ENCODE peak calls at places on chromosomes 4 and X, in four cellular contexts. R is PC-3, X is A549, S is endothelial cell of umbilical vein. T is an unnamed sample. For H3K4me1, the result is how much of the 10 kb centered on the place peaks cover.

GRCh38 chr4:88027611-88028608 is 20.5 kb downstream of the PKD2 start:
- DNase-seq in R (peak), S (peak), X (peak), T (peak)

GRCh38 chrX:24231169-24231568 is 81.6 kb downstream of the ZFX start:
- DNase-seq in S (peak), R (peak), X (peak), T (peak)

GRCh38 chr4:41590591-41590990 is 52.6 kb downstream of the LIMCH1 start:
- DNase-seq in S (peak), X (no peak), R (peak), T (no peak)

GRCh38 chrX:43165343-43165920 is 387.5 kb upstream of the PPP1R2C start:
- DNase-seq in X (no peak), R (no peak), S (no peak), T (no peak)

GRCh38 chr4:143336828-143337599 is at the start of gene GAB1:
- DNase-seq in X (peak), S (peak), R (peak), T (peak)

GRCh38 chr4:8200302-8200975 is 1.3 kb downstream of the SH3TC1 start:
- DNase-seq in X (no peak), R (no peak), S (peak), T (peak)

GRCh38 chr4:111849726-111850284 is 295.4 kb upstream of the FAM241A start:
- DNase-seq in S (no peak), R (no peak), X (no peak), T (no peak)

GRCh38 chr4:41069268-41069667 is 145.1 kb downstream of the APBB2 start:
- DNase-seq in X (no peak), R (no peak), S (no peak), T (no peak)

GRCh38 chr4:7686166-7686870 is 251.6 kb upstream of the PSAPL1 start:
- DNase-seq in R (no peak), X (no peak), S (no peak), T (peak)

GRCh38 chrX:118116308-118117068 is at the start of gene KLHL13:
- DNase-seq in R (peak), X (peak), S (peak), T (peak)

GRCh38 chrX:53324803-53325202 is 43.4 kb upstream of the IQSEC2 start:
- DNase-seq in S (no peak), R (no peak), X (no peak), T (no peak)

GRCh38 chr4:55927776-55928437 is 20.8 kb upstream of the CEP135 start:
- DNase-seq in S (no peak), R (no peak), X (no peak), T (no peak)

GRCh38 chrX:112874140-112874539 is 33.5 kb upstream of the AMOT start:
- DNase-seq in R (peak), S (no peak), X (no peak), T (no peak)

GRCh38 chrX:150362599-150363481 is at the start of gene MAMLD1:
- DNase-seq in X (peak), S (peak), R (peak), T (peak)

DNA sequence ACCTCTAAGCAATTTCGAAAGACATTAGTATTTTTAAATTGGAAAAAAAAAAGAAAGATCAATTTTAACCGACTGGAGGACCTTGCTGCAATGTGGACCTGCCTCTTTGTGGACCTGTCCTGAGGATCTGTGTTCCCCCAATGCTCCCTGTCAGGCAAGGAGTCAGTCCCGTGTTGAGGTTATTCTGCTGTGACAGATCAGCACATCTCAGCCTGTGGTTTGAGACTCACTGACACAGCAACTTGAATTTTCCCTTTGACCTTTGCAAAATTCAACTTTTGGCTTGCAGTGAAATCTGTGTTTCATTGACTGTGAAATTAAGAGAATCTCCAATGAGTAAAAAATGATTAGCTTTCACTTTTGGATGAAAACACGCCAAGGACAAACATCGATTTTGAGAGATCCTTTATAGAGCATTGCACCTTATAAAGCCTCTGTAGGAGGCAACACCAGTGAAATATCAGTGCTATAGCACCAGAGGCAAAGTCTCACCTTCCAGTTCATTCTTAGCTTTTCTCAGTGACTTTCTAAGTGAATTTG is 186.9 kb downstream of the GPAT3 start:
- DNase-seq in S (no peak), X (no peak), R (no peak), T (no peak)
- H3K4me2 ChIP-seq in S (no peak), X (no peak), R (no peak), T (no peak)

GRCh38 chrX:126836195-126836594 is 16.7 kb downstream of the PRR32 start:
- DNase-seq in R (no peak), X (no peak), S (no peak), T (no peak)
- H3K4me1 ChIP-seq in R (under half), X (under half), S (under half), T (under half)

DNA sequence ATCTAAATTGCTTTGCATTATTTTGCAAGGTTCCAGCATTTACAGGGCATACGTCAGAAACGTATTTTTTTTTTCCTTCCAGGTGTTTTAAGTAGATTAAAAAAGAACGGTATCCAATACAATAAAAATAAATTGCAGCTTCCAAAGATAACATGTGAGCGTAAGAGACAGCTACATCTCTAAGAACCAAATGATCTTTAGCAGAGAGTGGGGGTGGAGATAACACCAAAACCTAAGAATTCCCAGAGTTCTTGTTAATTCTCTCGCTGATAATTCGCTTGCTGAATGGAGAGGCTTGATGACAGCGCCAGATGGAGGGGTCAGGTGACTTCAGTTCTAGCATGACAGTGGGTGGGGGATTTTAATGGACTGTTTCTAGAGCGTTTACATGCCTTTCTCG is 2.3 kb downstream of the CLCN4 start:
- DNase-seq in X (no peak), R (no peak), S (no peak), T (peak)
- H3K4me2 ChIP-seq in X (no peak), R (no peak), S (no peak), T (no peak)

GRCh38 chr4:1216076-1216614 is 32.8 kb downstream of the CTBP1 start:
- DNase-seq in S (no peak), X (no peak), R (no peak), T (no peak)
- H3K4me1 ChIP-seq in S (under half), X (under half), R (under half), T (under half)

GRCh38 chrX:45801554-45801953 is 600.9 kb upstream of the DIPK2B start:
- DNase-seq in R (peak), S (peak), X (peak), T (no peak)
- H3K4me2 ChIP-seq in R (peak), S (peak), X (peak), T (peak)

T was measured in osteoblast.